ENCODE peak calls at places on chromosomes 4 and X, in seven cellular contexts. W, R, Z, O, V, M and G are unnamed samples.

GRCh38 chr4:84681488-84682274 is 98.8 kb downstream of the CDS1 start:
- DNase-seq in W (no peak), R (no peak), Z (peak), O (no peak), V (no peak), M (no peak), G (no peak)

GRCh38 chrX:132483523-132483922 is 5.3 kb downstream of the MBNL3 start:
- DNase-seq in W (no peak), R (no peak), Z (peak), O (no peak), V (no peak), M (no peak), G (peak)

GRCh38 chr4:23368081-23368697 is 521.7 kb downstream of the PPARGC1A start:
- DNase-seq in W (no peak), R (no peak), Z (peak), O (peak), V (no peak), M (no peak), G (peak)

GRCh38 chr4:146342600-146343192 is 128.4 kb downstream of the REELD1 start:
- DNase-seq in W (no peak), R (no peak), Z (peak), O (peak), V (no peak), M (no peak), G (no peak)

GRCh38 chr4:121070274-121070673 is 2.1 kb downstream of the NDNF start:
- DNase-seq in W (no peak), R (no peak), Z (no peak), O (no peak), V (no peak), M (no peak), G (no peak)

GRCh38 chr4:94011190-94011589 is 182.6 kb downstream of the ATOH1 start:
- DNase-seq in W (no peak), R (no peak), Z (no peak), O (no peak), V (no peak), M (no peak), G (no peak)

GRCh38 chr4:82104578-82104977 is 269.2 kb downstream of the HNRNPD start:
- DNase-seq in W (no peak), R (no peak), Z (no peak), O (no peak), V (no peak), M (no peak), G (no peak)

GRCh38 chr4:139988863-139989765 is 164.9 kb downstream of the MAML3 start:
- DNase-seq in W (no peak), R (no peak), Z (peak), O (no peak), V (peak), M (peak), G (no peak)

GRCh38 chr4:37780444-37781133 is 45.9 kb upstream of the PGM2 start:
- DNase-seq in W (no peak), R (no peak), Z (no peak), O (no peak), V (peak), M (no peak), G (no peak)

GRCh38 chr4:85570388-85570787 is 95.4 kb downstream of the ARHGAP24 start:
- DNase-seq in W (no peak), R (no peak), Z (no peak), O (no peak), V (no peak), M (no peak), G (no peak)

GRCh38 chr4:2849267-2850140 is 5.9 kb downstream of the ADD1 start:
- DNase-seq in W (no peak), R (no peak), Z (no peak), O (no peak), V (no peak), M (no peak), G (no peak)

GRCh38 chr4:173334891-173335754 is 965 bp upstream of the HMGB2 start:
- DNase-seq in W (peak), R (peak), Z (peak), O (peak), V (peak), M (no peak), G (peak)

GRCh38 chr4:103372002-103372558 is 173.9 kb upstream of the CENPE start:
- DNase-seq in W (no peak), R (no peak), Z (no peak), O (no peak), V (no peak), M (no peak), G (no peak)

GRCh38 chrX:45774961-45775360 is 574.3 kb upstream of the DIPK2B start:
- DNase-seq in W (no peak), R (no peak), Z (no peak), O (no peak), V (no peak), M (no peak), G (no peak)

GRCh38 chr4:101229116-101229515 is 118.2 kb downstream of the PPP3CA start:
- DNase-seq in W (no peak), R (no peak), Z (no peak), O (no peak), V (no peak), M (no peak), G (no peak)

GRCh38 chrX:136266828-136267227 is 15.6 kb upstream of the MAP7D3 start:
- DNase-seq in W (no peak), R (no peak), Z (no peak), O (no peak), V (no peak), M (no peak), G (no peak)

GRCh38 chr4:8473198-8473919 is 32.8 kb downstream of the TRMT44 start:
- DNase-seq in W (no peak), R (no peak), Z (no peak), O (no peak), V (no peak), M (no peak), G (no peak)

GRCh38 chr4:173002840-173003561 is 165.6 kb upstream of the GALNT7 start:
- DNase-seq in W (no peak), R (no peak), Z (no peak), O (no peak), V (no peak), M (no peak), G (no peak)

GRCh38 chrX:22110729-22111494 is 78.8 kb downstream of the PHEX start:
- DNase-seq in W (no peak), R (no peak), Z (no peak), O (no peak), V (no peak), M (no peak), G (no peak)

GRCh38 chr4:14827111-14827510 is 175.2 kb upstream of the CPEB2 start:
- DNase-seq in W (no peak), R (no peak), Z (no peak), O (no peak), V (no peak), M (no peak), G (no peak)

GRCh38 chrX:54423161-54423888 is 16.9 kb upstream of the TSR2 start:
- DNase-seq in W (no peak), R (no peak), Z (no peak), O (no peak), V (no peak), M (no peak), G (no peak)

GRCh38 chr4:20641971-20642370 is 58.3 kb upstream of the PACRGL start:
- DNase-seq in W (no peak), R (no peak), Z (peak), O (no peak), V (no peak), M (no peak), G (no peak)

GRCh38 chr4:158530898-158531297 is 9.2 kb downstream of the RXFP1 start:
- DNase-seq in W (no peak), R (no peak), Z (no peak), O (no peak), V (no peak), M (no peak), G (no peak)

GRCh38 chr4:4855293-4856070 is 4.0 kb upstream of the MSX1 start:
- DNase-seq in W (no peak), R (no peak), Z (no peak), O (no peak), V (no peak), M (no peak), G (no peak)

GRCh38 chr4:149292422-149293055 is 523.1 kb downstream of the IQCM start:
- DNase-seq in W (no peak), R (no peak), Z (no peak), O (no peak), V (no peak), M (no peak), G (no peak)

GRCh38 chr4:48698029-48698901 is 81.8 kb downstream of the FRYL start:
- DNase-seq in W (no peak), R (no peak), Z (no peak), O (no peak), V (no peak), M (no peak), G (no peak)